ENCODE peak calls at places on chromosomes 3 and 15, in nine cellular contexts. M is GM23338, O is GM23248, R is hepatocyte, E is PC-9, D is HCT116, G is SK-N-SH, J is OCI-LY7, T is PC-3. A is an unnamed sample.

GRCh38 chr3:55164876-55165275 is 237.0 kb upstream of the LRTM1 start:
- DNase-seq in M (no peak), O (peak; percentile 54), R (no peak), E (no peak), D (no peak), G (no peak), J (no peak), T (no peak), A (no peak)

GRCh38 chr3:141414800-141415462 is 46.6 kb downstream of the ZBTB38 start:
- DNase-seq in M (no peak), O (peak; percentile 62), R (no peak), E (no peak), D (no peak), G (no peak), J (no peak), T (peak; percentile 41), A (no peak)

GRCh38 chr15:66841953-66842681 is 140.1 kb downstream of the SMAD6 start:
- DNase-seq in M (peak; percentile 67), O (peak; percentile 98), R (peak; percentile 95), E (peak; percentile 77), D (peak; percentile 47), G (peak; percentile 85), J (no peak), T (peak; percentile 82), A (no peak)

GRCh38 chr3:143979813-143980212 is 8.2 kb downstream of the DIPK2A start:
- DNase-seq in M (no peak), O (peak; percentile 45), R (no peak), E (no peak), D (no peak), G (no peak), J (no peak), T (no peak), A (no peak)

GRCh38 chr15:42151736-42152135 is 4.7 kb downstream of the PLA2G4F start:
- DNase-seq in M (no peak), O (no peak), R (no peak), E (no peak), D (no peak), G (no peak), J (no peak), T (no peak), A (no peak)

GRCh38 chr3:42451546-42452230 is 41.3 kb upstream of the LYZL4 start:
- DNase-seq in M (no peak), O (no peak), R (no peak), E (no peak), D (no peak), G (no peak), J (no peak), T (no peak), A (no peak)

GRCh38 chr15:85757939-85758654 is 36.6 kb downstream of the KLHL25 start:
- DNase-seq in M (no peak), O (no peak), R (no peak), E (no peak), D (no peak), G (no peak), J (no peak), T (no peak), A (no peak)

GRCh38 chr3:38036286-38036685 is 2.7 kb upstream of the DLEC1 start:
- DNase-seq in M (no peak), O (no peak), R (no peak), E (no peak), D (no peak), G (no peak), J (no peak), T (no peak), A (no peak)

GRCh38 chr3:66598168-66598567 is 97.3 kb upstream of the LRIG1 start:
- DNase-seq in M (no peak), O (peak; percentile 6), R (no peak), E (no peak), D (no peak), G (no peak), J (no peak), T (no peak), A (no peak)

GRCh38 chr3:52524752-52525661 is 8.7 kb downstream of the NT5DC2 start:
- DNase-seq in M (no peak), O (no peak), R (no peak), E (no peak), D (no peak), G (peak; percentile 77), J (no peak), T (no peak), A (no peak)

GRCh38 chr3:71226565-71227281 is 356.8 kb downstream of the FOXP1 start:
- DNase-seq in M (no peak), O (peak; percentile 25), R (no peak), E (no peak), D (no peak), G (no peak), J (no peak), T (no peak), A (no peak)

GRCh38 chr15:68603951-68604350 is 25.2 kb downstream of the CORO2B start:
- DNase-seq in M (no peak), O (no peak), R (no peak), E (no peak), D (no peak), G (no peak), J (no peak), T (no peak), A (no peak)

GRCh38 chr3:132539681-132540080 is 57.4 kb upstream of the ACKR4 start:
- DNase-seq in M (no peak), O (no peak), R (no peak), E (no peak), D (no peak), G (no peak), J (no peak), T (no peak), A (no peak)

GRCh38 chr3:132549169-132549568 is 47.9 kb upstream of the ACKR4 start:
- DNase-seq in M (no peak), O (no peak), R (no peak), E (no peak), D (no peak), G (no peak), J (no peak), T (no peak), A (no peak)

GRCh38 chr3:132543016-132543739 is 53.9 kb upstream of the ACKR4 start:
- DNase-seq in M (no peak), O (peak; percentile 94), R (peak; percentile 26), E (peak; percentile 90), D (peak; percentile 19), G (no peak), J (no peak), T (peak; percentile 77), A (no peak)

GRCh38 chr3:132545471-132545870 is 51.6 kb upstream of the ACKR4 start:
- DNase-seq in M (no peak), O (peak; percentile 17), R (no peak), E (no peak), D (no peak), G (no peak), J (no peak), T (no peak), A (no peak)

DNA sequence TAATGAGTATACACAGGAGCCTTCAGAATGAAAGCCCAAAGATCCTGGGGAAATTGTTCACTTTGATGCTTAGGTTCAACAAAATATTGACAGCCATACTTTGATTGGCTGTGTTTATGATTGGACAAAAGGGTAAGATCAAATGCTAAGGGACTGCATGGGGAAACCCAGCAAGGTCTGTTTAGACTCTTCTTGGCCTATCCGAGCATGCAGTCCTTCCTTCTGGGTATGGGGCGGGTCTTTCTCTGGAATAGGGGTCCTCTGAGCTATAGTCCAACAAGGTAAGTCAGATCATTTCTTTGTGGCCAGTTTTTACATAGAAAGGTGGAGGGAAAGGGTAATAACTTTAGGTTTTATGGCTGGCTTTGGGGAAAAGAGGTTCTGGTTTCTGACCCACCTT is 52.9 kb upstream of the ACKR4 start:
- DNase-seq in M (no peak), O (no peak), R (no peak), E (no peak), D (no peak), G (no peak), J (no peak), T (no peak), A (no peak)
- H3K9me2 ChIP-seq in M (no peaks in the 10 kb centered on the region), O (no peaks in the 10 kb centered on the region), R (no peaks in the 10 kb centered on the region), E (no peaks in the 10 kb centered on the region), D (no peaks in the 10 kb centered on the region), G (no peaks in the 10 kb centered on the region), J (no peaks in the 10 kb centered on the region), T (no peaks in the 10 kb centered on the region), A (no peaks in the 10 kb centered on the region)

GRCh38 chr15:94239474-94239873 is 8.1 kb downstream of the MCTP2 start:
- DNase-seq in M (no peak), O (no peak), R (no peak), E (no peak), D (no peak), G (no peak), J (no peak), T (no peak), A (no peak)
- H3K9me2 ChIP-seq in M (peaks cover 5% of the 10 kb centered on the region), O (no peaks in the 10 kb centered on the region), R (no peaks in the 10 kb centered on the region), E (no peaks in the 10 kb centered on the region), D (no peaks in the 10 kb centered on the region), G (no peaks in the 10 kb centered on the region), J (no peaks in the 10 kb centered on the region), T (no peaks in the 10 kb centered on the region), A (no peaks in the 10 kb centered on the region)

DNA sequence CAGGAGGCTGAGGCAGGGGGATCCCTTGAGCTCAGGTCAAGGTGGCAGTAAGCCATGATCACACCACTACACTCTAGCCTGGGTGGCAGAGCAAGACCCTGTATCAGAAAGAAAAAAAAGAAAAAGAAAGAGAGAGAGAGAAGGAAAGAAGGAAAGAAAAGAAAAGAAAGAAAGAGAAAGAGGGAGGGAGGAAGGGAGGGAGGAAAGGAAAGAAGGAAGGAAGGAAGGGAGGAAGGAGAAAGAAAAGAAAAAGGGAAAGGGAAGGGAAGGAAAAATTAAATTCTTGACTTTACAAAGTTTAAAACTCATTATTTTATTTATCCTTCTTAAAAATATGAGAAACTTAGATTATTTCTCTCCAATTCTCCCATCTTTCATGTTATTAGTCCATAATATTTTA is 17.1 kb upstream of the IDH2 start:
- DNase-seq in M (no peak), O (no peak), R (no peak), E (no peak), D (no peak), G (no peak), J (no peak), T (no peak), A (no peak)
- H3K9me2 ChIP-seq in M (no peaks in the 10 kb centered on the region), O (no peaks in the 10 kb centered on the region), R (no peaks in the 10 kb centered on the region), E (no peaks in the 10 kb centered on the region), D (no peaks in the 10 kb centered on the region), G (no peaks in the 10 kb centered on the region), J (no peaks in the 10 kb centered on the region), T (no peaks in the 10 kb centered on the region), A (no peaks in the 10 kb centered on the region)

GRCh38 chr15:86829251-86829650 is 749.6 kb downstream of the AGBL1 start:
- DNase-seq in M (no peak), O (no peak), R (no peak), E (no peak), D (no peak), G (no peak), J (no peak), T (no peak), A (no peak)

GRCh38 chr15:86834115-86834863 is 754.6 kb downstream of the AGBL1 start:
- DNase-seq in M (no peak), O (no peak), R (no peak), E (no peak), D (no peak), G (no peak), J (no peak), T (no peak), A (no peak)

GRCh38 chr15:86833595-86833994 is 753.9 kb downstream of the AGBL1 start:
- DNase-seq in M (no peak), O (no peak), R (no peak), E (no peak), D (no peak), G (no peak), J (no peak), T (no peak), A (no peak)

GRCh38 chr15:86830304-86830703 is 750.6 kb downstream of the AGBL1 start:
- DNase-seq in M (no peak), O (no peak), R (peak; percentile 19), E (no peak), D (no peak), G (no peak), J (no peak), T (peak; percentile 8), A (no peak)
- H3K9me2 ChIP-seq in M (peaks cover 7% of the 10 kb centered on the region), O (no peaks in the 10 kb centered on the region), R (no peaks in the 10 kb centered on the region), E (no peaks in the 10 kb centered on the region), D (no peaks in the 10 kb centered on the region), G (no peaks in the 10 kb centered on the region), J (no peaks in the 10 kb centered on the region), T (no peaks in the 10 kb centered on the region), A (no peaks in the 10 kb centered on the region)